ENCODE peak calls at places on chromosome 2, in four cellular contexts. G, B, D and X are unnamed samples.

GRCh38 chr2:101303688-101304087 is 4.8 kb downstream of the RNF149 start:
- DNase-seq in G (no peak), D (no peak), B (no peak), X (no peak)

GRCh38 chr2:26344581-26345283 is 1.2 kb upstream of the SELENOI start:
- DNase-seq in D (no peak), G (peak; percentile 45), B (no peak), X (peak; percentile 47)

GRCh38 chr2:172783091-172783898 is 47.6 kb downstream of the RAPGEF4 start:
- DNase-seq in G (no peak), D (peak; percentile 86), B (no peak), X (peak; percentile 76)

GRCh38 chr2:101476605-101477208 is 1.8 kb upstream of the RFX8 start:
- DNase-seq in D (no peak), G (no peak), B (no peak), X (no peak)

GRCh38 chr2:69253893-69254292 is 133.1 kb downstream of the GFPT1 start:
- DNase-seq in G (no peak), D (peak; percentile 67), B (no peak), X (peak; percentile 90)

GRCh38 chr2:164835302-164835701 is 6.3 kb downstream of the COBLL1 start:
- DNase-seq in D (no peak), B (no peak), G (no peak), X (no peak)

GRCh38 chr2:173286153-173286809 is 68.4 kb upstream of the CDCA7 start:
- DNase-seq in D (no peak), B (peak; percentile 60), G (no peak), X (no peak)

GRCh38 chr2:67930156-67930555 is 132.6 kb downstream of the C1D start:
- DNase-seq in G (no peak), B (no peak), D (no peak), X (no peak)

GRCh38 chr2:157897106-157897971 is 21.2 kb upstream of the ACVR1 start:
- DNase-seq in B (peak; percentile 45), G (peak; percentile 51), D (no peak), X (no peak)

GRCh38 chr2:46135936-46136335 is 161.3 kb upstream of the EPAS1 start:
- DNase-seq in B (no peak), D (peak; percentile 8), G (no peak), X (no peak)

GRCh38 chr2:43184339-43184895 is 42.0 kb downstream of the ZFP36L2 start:
- DNase-seq in D (no peak), G (peak; percentile 70), B (no peak), X (peak; percentile 89)

GRCh38 chr2:23293063-23293462 is 91.9 kb upstream of the KLHL29 start:
- DNase-seq in B (no peak), D (no peak), G (no peak), X (peak; percentile 66)

GRCh38 chr2:138071720-138072719 is 107.7 kb downstream of the HNMT start:
- DNase-seq in G (no peak), B (no peak), D (peak; percentile 74), X (peak; percentile 98)

GRCh38 chr2:16475581-16475980 is 190.1 kb downstream of the CYRIA start:
- DNase-seq in D (no peak), G (no peak), B (no peak), X (peak; percentile 55)

GRCh38 chr2:232926448-232927040 is 56.5 kb downstream of the SNORC start:
- DNase-seq in D (no peak), G (no peak), B (no peak), X (no peak)

GRCh38 chr2:139099721-139100120 is 319.5 kb upstream of the NXPH2 start:
- DNase-seq in B (no peak), D (no peak), G (no peak), X (no peak)

GRCh38 chr2:106581755-106582430 is 94.7 kb downstream of the CD8B2 start:
- DNase-seq in G (peak; percentile 61), D (peak; percentile 55), B (peak; percentile 58), X (peak; percentile 48)

GRCh38 chr2:7375901-7376300 is 458.7 kb downstream of the RNF144A start:
- DNase-seq in B (no peak), D (no peak), G (no peak), X (no peak)

GRCh38 chr2:42042956-42043355 is 4.9 kb upstream of the PKDCC start:
- DNase-seq in G (no peak), B (no peak), D (no peak), X (no peak)

GRCh38 chr2:111188681-111189080 is 68.0 kb downstream of the BCL2L11 start:
- DNase-seq in G (no peak), D (no peak), B (no peak), X (no peak)

GRCh38 chr2:239936838-239937581 is 88.1 kb downstream of the NDUFA10 start:
- DNase-seq in D (no peak), G (peak; percentile 14), B (no peak), X (peak; percentile 55)

GRCh38 chr2:96247009-96247408 is 18.8 kb downstream of the TMEM127 start:
- DNase-seq in G (no peak), D (no peak), B (no peak), X (no peak)

GRCh38 chr2:38505779-38506178 is 96.9 kb downstream of the HNRNPLL start:
- DNase-seq in G (no peak), B (no peak), D (no peak), X (peak; percentile 90)

GRCh38 chr2:241813806-241814570 is 5.0 kb downstream of the NEU4 start:
- DNase-seq in D (no peak), B (peak; percentile 67), G (no peak), X (no peak)

GRCh38 chr2:182404102-182404501 is 22.7 kb downstream of the PDE1A start:
- DNase-seq in G (no peak), D (no peak), B (no peak), X (peak; percentile 22)

GRCh38 chr2:21096458-21096857 is 27.3 kb upstream of the TDRD15 start:
- DNase-seq in G (no peak), B (no peak), D (no peak), X (peak; percentile 21)

GRCh38 chr2:55519908-55520885 is 679 bp downstream of the CFAP36 start:
- DNase-seq in B (peak; percentile 24), D (peak; percentile 48), G (peak; percentile 63), X (peak; percentile 47)

GRCh38 chr2:109243526-109244425 is 114.8 kb downstream of the SH3RF3 start:
- DNase-seq in B (no peak), G (no peak), D (no peak), X (no peak)

GRCh38 chr2:1745171-1746023 is 1.1 kb upstream of the PXDN start:
- DNase-seq in G (no peak), B (no peak), D (no peak), X (no peak)

GRCh38 chr2:2399390-2399789 is 68.3 kb upstream of the MYT1L start:
- DNase-seq in D (no peak), B (no peak), G (no peak), X (no peak)

GRCh38 chr2:201262718-201263117 is 2.4 kb downstream of the CASP8 start:
- DNase-seq in G (no peak), D (no peak), B (no peak), X (no peak)

GRCh38 chr2:72162574-72162973 is 14.9 kb upstream of the CYP26B1 start:
- DNase-seq in G (no peak), D (no peak), B (no peak), X (no peak)

GRCh38 chr2:138767101-138767500 is 13.1 kb downstream of the NXPH2 start:
- DNase-seq in G (no peak), B (no peak), D (no peak), X (no peak)

GRCh38 chr2:179749210-179749609 is 112.2 kb downstream of the ZNF385B start:
- DNase-seq in D (no peak), B (no peak), G (no peak), X (peak; percentile 42)